ENCODE peak calls at places on chromosomes 5 and 9, in nine cellular contexts. S, J, T, V, C, G, X, U and L are unnamed samples.

GRCh38 chr5:65969539-65970393 is 43.4 kb downstream of the ERBIN start:
- DNase-seq in S (no peak), J (no peak), T (no peak), V (no peak), C (no peak), G (no peak), X (no peak), U (no peak), L (no peak)

GRCh38 chr5:62093981-62094380 is 212.0 kb upstream of the KIF2A start:
- DNase-seq in S (no peak), J (peak; percentile 39), T (no peak), V (no peak), C (no peak), G (no peak), X (peak; percentile 71), U (peak; percentile 11), L (no peak)

GRCh38 chr9:89311346-89312153 is 555 bp downstream of the CKS2 start:
- DNase-seq in S (no peak), J (no peak), T (no peak), V (no peak), C (no peak), G (no peak), X (peak; percentile 51), U (peak; percentile 14), L (no peak)

GRCh38 chr5:179914032-179914755 is 6.5 kb upstream of the TBC1D9B start:
- DNase-seq in S (no peak), J (peak; percentile 38), T (no peak), V (no peak), C (no peak), G (no peak), X (no peak), U (no peak), L (no peak)

GRCh38 chr9:96436456-96437126 is 13.4 kb upstream of the HABP4 start:
- DNase-seq in S (no peak), J (no peak), T (no peak), V (no peak), C (no peak), G (no peak), X (no peak), U (no peak), L (no peak)

GRCh38 chr9:137456061-137456863 is 2.9 kb downstream of the NSMF start:
- DNase-seq in S (peak; percentile 4), J (no peak), T (peak; percentile 10), V (no peak), C (no peak), G (no peak), X (no peak), U (no peak), L (no peak)

GRCh38 chr5:7325975-7326911 is 69.7 kb upstream of the ADCY2 start:
- DNase-seq in S (no peak), J (no peak), T (no peak), V (no peak), C (no peak), G (no peak), X (no peak), U (no peak), L (no peak)

GRCh38 chr9:105093685-105094084 is 150.8 kb upstream of the SLC44A1 start:
- DNase-seq in S (no peak), J (no peak), T (no peak), V (no peak), C (no peak), G (no peak), X (no peak), U (no peak), L (no peak)

GRCh38 chr9:107131108-107131799 is 151.8 kb upstream of the RAD23B start:
- DNase-seq in S (no peak), J (no peak), T (no peak), V (no peak), C (no peak), G (no peak), X (peak; percentile 72), U (no peak), L (no peak)

GRCh38 chr5:145848854-145849253 is 13.7 kb upstream of the PRELID2 start:
- DNase-seq in S (no peak), J (no peak), T (no peak), V (no peak), C (no peak), G (no peak), X (no peak), U (no peak), L (no peak)

GRCh38 chr9:89642789-89643188 is 38.0 kb downstream of the GADD45G start:
- DNase-seq in S (no peak), J (no peak), T (no peak), V (no peak), C (no peak), G (no peak), X (no peak), U (no peak), L (no peak)

GRCh38 chr9:132201139-132201538 is 39.3 kb downstream of the NTNG2 start:
- DNase-seq in S (no peak), J (no peak), T (no peak), V (no peak), C (no peak), G (no peak), X (peak; percentile 82), U (no peak), L (no peak)

GRCh38 chr5:72624641-72625236 is 117.5 kb upstream of the ZNF366 start:
- DNase-seq in S (no peak), J (peak; percentile 78), T (no peak), V (no peak), C (no peak), G (no peak), X (no peak), U (no peak), L (no peak)

GRCh38 chr5:115842089-115842881 is 550 bp downstream of the AP3S1 start:
- DNase-seq in S (no peak), J (no peak), T (no peak), V (peak; percentile 66), C (no peak), G (no peak), X (peak; percentile 91), U (peak; percentile 67), L (peak; percentile 13)

GRCh38 chr5:72855821-72856220 is 39.4 kb downstream of the TNPO1 start:
- DNase-seq in S (no peak), J (no peak), T (no peak), V (no peak), C (no peak), G (no peak), X (no peak), U (no peak), L (no peak)

GRCh38 chr5:169805937-169806700 is 169.0 kb downstream of the DOCK2 start:
- DNase-seq in S (no peak), J (no peak), T (no peak), V (no peak), C (no peak), G (no peak), X (no peak), U (no peak), L (no peak)

GRCh38 chr5:36392818-36393217 is 91.1 kb upstream of the RANBP3L start:
- DNase-seq in S (no peak), J (peak; percentile 64), T (no peak), V (no peak), C (no peak), G (no peak), X (no peak), U (no peak), L (no peak)

GRCh38 chr9:77987104-77987656 is 44.4 kb downstream of the GNAQ start:
- DNase-seq in S (no peak), J (no peak), T (no peak), V (no peak), C (no peak), G (no peak), X (no peak), U (no peak), L (no peak)

GRCh38 chr5:135379052-135379654 is 19.9 kb downstream of the MACROH2A1 start:
- DNase-seq in S (no peak), J (peak; percentile 27), T (no peak), V (no peak), C (no peak), G (no peak), X (no peak), U (no peak), L (no peak)

GRCh38 chr5:158284242-158284641 is 425.3 kb upstream of the CLINT1 start:
- DNase-seq in S (no peak), J (no peak), T (no peak), V (no peak), C (no peak), G (no peak), X (no peak), U (no peak), L (no peak)

GRCh38 chr5:1793301-1793740 is 6.3 kb downstream of the MRPL36 start:
- DNase-seq in S (no peak), J (peak; percentile 8), T (no peak), V (peak; percentile 67), C (no peak), G (no peak), X (no peak), U (no peak), L (no peak)

GRCh38 chr9:122206118-122207046 is 22.4 kb downstream of the LHX6 start:
- DNase-seq in S (no peak), J (no peak), T (no peak), V (no peak), C (no peak), G (no peak), X (no peak), U (no peak), L (no peak)

GRCh38 chr5:157558681-157559080 is 16.9 kb downstream of the ADAM19 start:
- DNase-seq in S (no peak), J (peak; percentile 33), T (no peak), V (no peak), C (no peak), G (no peak), X (no peak), U (no peak), L (no peak)

GRCh38 chr5:180494510-180495181 is 467 bp downstream of the CNOT6 start:
- DNase-seq in S (peak; percentile 22), J (peak; percentile 17), T (peak; percentile 35), V (peak; percentile 70), C (peak; percentile 48), G (no peak), X (peak; percentile 68), U (peak; percentile 40), L (peak; percentile 53)

GRCh38 chr5:6484899-6485298 is 36.2 kb downstream of the UBE2QL1 start:
- DNase-seq in S (no peak), J (no peak), T (no peak), V (no peak), C (no peak), G (no peak), X (no peak), U (no peak), L (no peak)

GRCh38 chr5:86917117-86917579 is 299.4 kb downstream of the COX7C start:
- DNase-seq in S (no peak), J (no peak), T (no peak), V (no peak), C (no peak), G (no peak), X (no peak), U (peak; percentile 1), L (no peak)

GRCh38 chr5:115559524-115559923 is 14.9 kb upstream of the FEM1C start:
- DNase-seq in S (no peak), J (no peak), T (no peak), V (no peak), C (no peak), G (no peak), X (no peak), U (no peak), L (no peak)

GRCh38 chr5:67495072-67495471 is 298.5 kb upstream of the CD180 start:
- DNase-seq in S (no peak), J (no peak), T (no peak), V (no peak), C (no peak), G (no peak), X (no peak), U (no peak), L (no peak)

GRCh38 chr9:136582977-136583735 is 37.3 kb upstream of the NOTCH1 start:
- DNase-seq in S (no peak), J (no peak), T (no peak), V (no peak), C (peak; percentile 13), G (no peak), X (no peak), U (no peak), L (no peak)

GRCh38 chr5:158139161-158139560 is 280.2 kb upstream of the CLINT1 start:
- DNase-seq in S (no peak), J (peak; percentile 53), T (no peak), V (no peak), C (no peak), G (no peak), X (no peak), U (no peak), L (no peak)

GRCh38 chr5:159178978-159179377 is 30.4 kb downstream of the RNF145 start:
- DNase-seq in S (no peak), J (peak; percentile 94), T (no peak), V (no peak), C (no peak), G (no peak), X (no peak), U (no peak), L (peak; percentile 13)